ENCODE peak calls at places on chromosomes 2 and 18, in four cellular contexts. V is IMR-90, F is SK-MEL-5, L is M059J. B is an unnamed sample.

GRCh38 chr2:9805435-9806297 is 37.6 kb upstream of the TAF1B start:
- DNase-seq in F (no peak), V (peak), L (no peak), B (no peak)

GRCh38 chr18:80065705-80066104 is 31.5 kb downstream of the RBFA start:
- DNase-seq in V (no peak), L (no peak), F (no peak), B (no peak)

GRCh38 chr2:118363604-118364003 is 275.3 kb downstream of the INSIG2 start:
- DNase-seq in V (no peak), L (no peak), F (no peak), B (no peak)

GRCh38 chr2:127025357-127026062 is 81.4 kb downstream of the BIN1 start:
- DNase-seq in L (peak), V (peak), F (peak), B (peak)

GRCh38 chr2:240624011-240624949 is 1.0 kb upstream of the GPR35 start:
- DNase-seq in F (no peak), V (no peak), L (no peak), B (no peak)

GRCh38 chr2:176283268-176283667 is 14.0 kb downstream of the MTX2 start:
- DNase-seq in F (no peak), V (peak), L (peak), B (no peak)

GRCh38 chr2:47190188-47190818 is 35.2 kb upstream of the STPG4 start:
- DNase-seq in F (no peak), V (peak), L (peak), B (no peak)

GRCh38 chr2:106030287-106031268 is 163.5 kb downstream of the UXS1 start:
- DNase-seq in V (peak), F (no peak), L (peak), B (no peak)

GRCh38 chr18:9535430-9535972 is 60.2 kb downstream of the RALBP1 start:
- DNase-seq in L (no peak), V (peak), F (no peak), B (no peak)

GRCh38 chr18:79964330-79965118 is at the start of gene HSBP1L1:
- DNase-seq in L (peak), F (peak), V (no peak), B (peak)

GRCh38 chr18:37666986-37667385 is 101.4 kb upstream of the CELF4 start:
- DNase-seq in V (no peak), F (no peak), L (no peak), B (no peak)

GRCh38 chr2:74876081-74876886 is 42.4 kb downstream of the HK2 start:
- DNase-seq in F (peak), V (peak), L (peak), B (peak)

GRCh38 chr2:113964436-113964835 is 74.5 kb downstream of the ACTR3 start:
- DNase-seq in F (no peak), L (no peak), V (peak), B (no peak)

GRCh38 chr2:134457353-134457752 is 203.5 kb downstream of the MGAT5 start:
- DNase-seq in F (no peak), L (no peak), V (no peak), B (no peak)

GRCh38 chr2:204776781-204777559 is 231.7 kb downstream of the PARD3B start:
- DNase-seq in L (peak), F (no peak), V (peak), B (no peak)

GRCh38 chr18:45548614-45549013 is 66.7 kb upstream of the SLC14A2 start:
- DNase-seq in L (no peak), V (no peak), F (no peak), B (no peak)

GRCh38 chr2:232655392-232655791 is 22.0 kb downstream of the EFHD1 start:
- DNase-seq in V (no peak), F (no peak), L (no peak), B (no peak)

GRCh38 chr2:98702127-98702802 is 28.7 kb downstream of the MGAT4A start:
- DNase-seq in L (no peak), V (no peak), F (no peak), B (no peak)

GRCh38 chr2:5230879-5231278 is 461.3 kb upstream of the SOX11 start:
- DNase-seq in L (no peak), V (no peak), F (no peak), B (no peak)

GRCh38 chr2:144886847-144887246 is 366.9 kb upstream of the ZEB2 start:
- DNase-seq in F (no peak), L (no peak), V (no peak), B (no peak)

GRCh38 chr18:67553471-67553870 is 37.0 kb upstream of the DSEL start:
- DNase-seq in L (peak), F (no peak), V (peak), B (no peak)

GRCh38 chr18:32284284-32284683 is 94.4 kb downstream of the MEP1B start:
- DNase-seq in L (no peak), V (peak), F (no peak), B (no peak)

GRCh38 chr2:23835988-23836387 is 90.9 kb downstream of the ATAD2B start:
- DNase-seq in F (no peak), V (no peak), L (no peak), B (no peak)

GRCh38 chr18:23805898-23806297 is 116.6 kb downstream of the LAMA3 start:
- DNase-seq in V (peak), L (peak), F (no peak), B (no peak)

GRCh38 chr2:70785137-70785911 is 5.1 kb downstream of the FIGLA start:
- DNase-seq in V (no peak), F (peak), L (peak), B (no peak)

GRCh38 chr2:669323-669722 is 7.9 kb downstream of the TMEM18 start:
- DNase-seq in V (peak), L (peak), F (no peak), B (no peak)

GRCh38 chr2:47629501-47630460 is 153.2 kb upstream of the MSH6 start:
- DNase-seq in F (no peak), L (no peak), V (no peak), B (no peak)

GRCh38 chr2:26034597-26035067 is 748 bp downstream of the RAB10 start:
- DNase-seq in L (peak), F (peak), V (peak), B (no peak)

GRCh38 chr2:88601302-88601701 is 26.0 kb downstream of the EIF2AK3 start:
- DNase-seq in V (peak), L (no peak), F (peak), B (no peak)

GRCh38 chr2:217822296-217823252 is 180.2 kb downstream of the TNS1 start:
- DNase-seq in F (no peak), V (peak), L (peak), B (no peak)

GRCh38 chr2:230908595-230909191 is 16.3 kb downstream of the GPR55 start:
- DNase-seq in L (peak), F (peak), V (peak), B (no peak)

GRCh38 chr2:26414291-26414690 is 12.6 kb downstream of the DRC1 start:
- DNase-seq in L (peak), V (peak), F (peak), B (no peak)

GRCh38 chr2:211114826-211115450 is 558.5 kb downstream of the CPS1 start:
- DNase-seq in F (no peak), L (no peak), V (no peak), B (no peak)